ENCODE peak calls at places on chromosomes 13 and 19, in four cellular contexts. One of them, this sample, is unnamed.

GRCh38 chr13:33351324-33351723 is 65.8 kb upstream of the STARD13 start:
- DNase-seq in IMR-90: peak
- DNase-seq in mesendoderm: no peak
- DNase-seq in H1: no peak
- DNase-seq in this sample: no peak

GRCh38 chr13:42720116-42720857 is 61.1 kb upstream of the FAM216B start:
- DNase-seq in mesendoderm: peak
- DNase-seq in IMR-90: peak
- DNase-seq in H1: no peak
- DNase-seq in this sample: no peak

GRCh38 chr19:4807188-4807587 is 15.7 kb downstream of the FEM1A start:
- DNase-seq in H1: no peak
- DNase-seq in mesendoderm: no peak
- DNase-seq in IMR-90: no peak
- DNase-seq in this sample: no peak

GRCh38 chr13:35468195-35468594 is 8.3 kb downstream of the MAB21L1 start:
- DNase-seq in mesendoderm: no peak
- DNase-seq in H1: no peak
- DNase-seq in IMR-90: no peak
- DNase-seq in this sample: no peak

GRCh38 chr19:48739835-48740704 is at the start of gene RASIP1:
- DNase-seq in mesendoderm: no peak
- DNase-seq in H1: no peak
- DNase-seq in IMR-90: no peak
- DNase-seq in this sample: no peak

GRCh38 chr13:25172303-25172630 is 179 bp upstream of the AMER2 start:
- DNase-seq in mesendoderm: no peak
- DNase-seq in H1: no peak
- DNase-seq in IMR-90: no peak
- DNase-seq in this sample: no peak

GRCh38 chr19:34881982-34882381 is 44.7 kb upstream of the ZNF30 start:
- DNase-seq in IMR-90: peak
- DNase-seq in H1: no peak
- DNase-seq in mesendoderm: no peak
- DNase-seq in this sample: no peak

GRCh38 chr19:13600091-13600490 is 93.8 kb upstream of the CACNA1A start:
- DNase-seq in mesendoderm: no peak
- DNase-seq in IMR-90: no peak
- DNase-seq in H1: no peak
- DNase-seq in this sample: no peak

GRCh38 chr13:44865722-44866484 is 123.4 kb downstream of the NUFIP1 start:
- DNase-seq in H1: no peak
- DNase-seq in mesendoderm: no peak
- DNase-seq in IMR-90: no peak
- DNase-seq in this sample: no peak

GRCh38 chr13:42804244-42804868 is 23.0 kb downstream of the FAM216B start:
- DNase-seq in IMR-90: no peak
- DNase-seq in H1: no peak
- DNase-seq in mesendoderm: no peak
- DNase-seq in this sample: no peak

GRCh38 chr19:58181902-58182576 is 822 bp upstream of the ZNF274 start:
- DNase-seq in H1: no peak
- DNase-seq in IMR-90: no peak
- DNase-seq in mesendoderm: peak
- DNase-seq in this sample: peak

GRCh38 chr19:45778010-45778671 is 4.1 kb downstream of the DMPK start:
- DNase-seq in H1: no peak
- DNase-seq in IMR-90: no peak
- DNase-seq in mesendoderm: no peak
- DNase-seq in this sample: no peak

GRCh38 chr13:27997904-27998522 is 9.5 kb upstream of the URAD start:
- DNase-seq in mesendoderm: peak
- DNase-seq in H1: no peak
- DNase-seq in IMR-90: peak
- DNase-seq in this sample: peak

DNA sequence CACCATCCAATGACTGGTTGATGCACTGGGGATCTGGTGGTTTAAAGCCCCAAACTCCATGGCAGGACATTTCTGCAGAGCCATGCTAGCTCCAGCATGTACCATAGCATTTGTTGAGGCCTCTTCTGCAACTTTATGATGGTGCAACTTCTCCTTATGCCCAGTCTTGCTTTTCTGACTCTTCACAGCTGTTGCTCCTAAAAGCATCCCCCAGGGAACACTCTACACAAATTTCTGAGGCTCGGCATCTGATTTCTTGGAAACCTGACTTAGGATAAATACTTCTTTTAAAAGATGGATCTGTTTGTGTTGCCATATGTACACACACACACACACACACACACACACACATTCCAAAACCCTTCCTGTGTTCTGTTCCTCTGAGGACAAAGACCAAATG is 388.6 kb upstream of the ZNF507 start:
- DNase-seq in mesendoderm: no peak
- DNase-seq in IMR-90: no peak
- DNase-seq in H1: no peak
- DNase-seq in this sample: no peak
- H3K56ac ChIP-seq in mesendoderm: no peak
- H3K56ac ChIP-seq in IMR-90: no peak
- H3K56ac ChIP-seq in H1: no peak
- H3K56ac ChIP-seq in this sample: no peak

GRCh38 chr13:31803327-31803726 is 64.0 kb downstream of the RXFP2 start:
- DNase-seq in IMR-90: no peak
- DNase-seq in H1: no peak
- DNase-seq in mesendoderm: no peak
- DNase-seq in this sample: no peak
- H2BK5ac ChIP-seq in IMR-90: no peak
- H2BK5ac ChIP-seq in H1: no peak
- H2BK5ac ChIP-seq in mesendoderm: no peak
- H2BK5ac ChIP-seq in this sample: no peak

GRCh38 chr13:109159650-109160309 is 530.4 kb downstream of the MYO16 start:
- DNase-seq in IMR-90: no peak
- DNase-seq in mesendoderm: no peak
- DNase-seq in H1: no peak
- DNase-seq in this sample: no peak

GRCh38 chr13:109157275-109157674 is 527.9 kb downstream of the MYO16 start:
- DNase-seq in H1: peak
- DNase-seq in mesendoderm: peak
- DNase-seq in IMR-90: no peak
- DNase-seq in this sample: peak

GRCh38 chr13:109160357-109160756 is 530.9 kb downstream of the MYO16 start:
- DNase-seq in IMR-90: no peak
- DNase-seq in mesendoderm: no peak
- DNase-seq in H1: no peak
- DNase-seq in this sample: no peak

GRCh38 chr13:109156181-109156935 is 526.9 kb downstream of the MYO16 start:
- DNase-seq in IMR-90: peak
- DNase-seq in H1: no peak
- DNase-seq in mesendoderm: peak
- DNase-seq in this sample: no peak

DNA sequence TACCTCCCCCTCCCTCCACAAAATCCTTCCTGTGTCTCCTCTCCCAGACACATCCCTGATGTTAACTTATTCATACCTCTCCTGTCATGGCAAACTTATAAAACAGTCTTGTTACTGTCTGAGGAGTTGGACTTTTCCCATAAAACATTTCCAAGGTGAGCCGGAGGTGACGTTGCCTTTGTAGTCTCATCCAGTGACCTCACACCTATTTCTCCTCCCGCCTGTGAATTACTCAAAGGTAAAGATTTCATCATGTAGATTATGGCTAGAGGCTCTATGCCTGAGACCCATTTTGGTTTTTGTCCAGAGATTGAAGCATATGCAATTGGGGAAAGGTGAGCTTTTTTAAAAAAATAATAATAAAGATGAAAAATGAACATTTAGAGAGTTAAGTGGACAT is 529.0 kb downstream of the MYO16 start:
- DNase-seq in H1: no peak
- DNase-seq in IMR-90: no peak
- DNase-seq in mesendoderm: peak
- DNase-seq in this sample: no peak
- H3K9ac ChIP-seq in H1: no peak
- H3K9ac ChIP-seq in IMR-90: no peak
- H3K9ac ChIP-seq in mesendoderm: no peak
- H3K9ac ChIP-seq in this sample: no peak

GRCh38 chr19:2998642-2999041 is 21.3 kb downstream of the TLE6 start:
- DNase-seq in mesendoderm: no peak
- DNase-seq in H1: no peak
- DNase-seq in IMR-90: no peak
- DNase-seq in this sample: no peak
- H3K56ac ChIP-seq in mesendoderm: no peak
- H3K56ac ChIP-seq in H1: no peak
- H3K56ac ChIP-seq in IMR-90: no peak
- H3K56ac ChIP-seq in this sample: no peak

GRCh38 chr19:18538115-18538514 is 5.3 kb downstream of the FKBP8 start:
- DNase-seq in IMR-90: no peak
- DNase-seq in H1: no peak
- DNase-seq in mesendoderm: no peak
- DNase-seq in this sample: no peak
- H2BK5ac ChIP-seq in IMR-90: no peak
- H2BK5ac ChIP-seq in H1: no peak
- H2BK5ac ChIP-seq in mesendoderm: no peak
- H2BK5ac ChIP-seq in this sample: no peak

DNA sequence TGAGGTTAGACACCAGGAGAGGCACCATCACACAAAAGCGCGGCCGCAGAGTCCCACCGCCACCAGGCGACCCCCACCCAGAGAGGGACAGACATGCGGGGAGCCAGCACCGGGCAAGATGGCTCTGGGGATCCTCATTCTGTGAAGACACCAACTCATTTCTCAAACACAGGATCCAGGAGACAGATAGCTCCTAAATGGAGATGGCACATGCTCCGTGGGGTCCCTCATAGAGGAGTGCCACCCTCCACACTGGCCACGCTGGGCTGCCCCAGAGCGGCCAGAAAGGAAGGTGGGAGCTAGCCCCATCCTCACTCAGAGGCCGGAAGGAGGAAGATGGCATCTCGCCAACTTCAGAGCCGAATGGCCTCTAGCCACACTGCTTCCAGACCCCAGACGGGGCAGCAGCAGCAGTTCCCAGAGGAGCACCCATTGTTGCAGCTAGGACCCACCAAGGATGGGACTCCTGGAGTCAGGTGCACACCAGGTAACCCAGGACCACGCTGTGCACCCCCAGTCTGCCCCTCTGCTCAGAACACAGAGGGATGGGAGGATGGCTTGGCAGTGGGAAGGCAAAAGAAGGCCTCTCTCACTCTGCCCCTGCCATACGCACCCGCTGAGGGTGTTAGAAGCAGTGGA is 78.6 kb downstream of the ZIC5 start:
- DNase-seq in H1: no peak
- DNase-seq in IMR-90: no peak
- DNase-seq in mesendoderm: no peak
- DNase-seq in this sample: no peak
- H3K9ac ChIP-seq in H1: no peak
- H3K9ac ChIP-seq in IMR-90: no peak
- H3K9ac ChIP-seq in mesendoderm: no peak
- H3K9ac ChIP-seq in this sample: no peak

GRCh38 chr19:1441022-1441426 is 2.8 kb downstream of the RPS15 start:
- DNase-seq in IMR-90: no peak
- DNase-seq in H1: no peak
- DNase-seq in mesendoderm: no peak
- DNase-seq in this sample: no peak

GRCh38 chr19:1440418-1440801 is 2.2 kb downstream of the RPS15 start:
- DNase-seq in mesendoderm: no peak
- DNase-seq in IMR-90: no peak
- DNase-seq in H1: no peak
- DNase-seq in this sample: no peak

GRCh38 chr19:1438035-1438932 is at the start of gene RPS15:
- DNase-seq in IMR-90: peak
- DNase-seq in mesendoderm: peak
- DNase-seq in H1: peak
- DNase-seq in this sample: peak

GRCh38 chr19:1437609-1438008 is 587 bp upstream of the RPS15 start:
- DNase-seq in mesendoderm: no peak
- DNase-seq in IMR-90: no peak
- DNase-seq in H1: no peak
- DNase-seq in this sample: no peak

GRCh38 chr19:1438933-1439358 is 750 bp downstream of the RPS15 start:
- DNase-seq in IMR-90: no peak
- DNase-seq in mesendoderm: no peak
- DNase-seq in H1: no peak
- DNase-seq in this sample: no peak
- H3K56ac ChIP-seq in IMR-90: peak
- H3K56ac ChIP-seq in mesendoderm: peak
- H3K56ac ChIP-seq in H1: no peak
- H3K56ac ChIP-seq in this sample: no peak

GRCh38 chr19:17405250-17406038 is at the start of gene BST2:
- DNase-seq in IMR-90: peak
- DNase-seq in mesendoderm: peak
- DNase-seq in H1: no peak
- DNase-seq in this sample: peak
- H2BK5ac ChIP-seq in IMR-90: no peak
- H2BK5ac ChIP-seq in mesendoderm: no peak
- H2BK5ac ChIP-seq in H1: peak
- H2BK5ac ChIP-seq in this sample: no peak

This sample was measured in H9.